ENCODE peak calls at places on chromosomes 16 and 17, in ten cellular contexts. Z is effector CD4-positive, alpha-beta T cell; I is stimulated activated CD4-positive, alpha-beta T cell treated with anti-CD3 and anti-CD28 coated beads, Interleukin-15, amount 100 ng/mL, for 48 hours; K is amniotic epithelial cell; A is fibroblast of lung; D is heart right ventricle; R is fibroblast of the conjunctiva; M is NCI-H748 treated with DMSO at 0.1 percent for 48 hours; B is CD8-positive, alpha-beta T cell; E is neural crest cell. X is an unnamed sample.

GRCh38 chr16:68229431-68230175 is 6.3 kb downstream of the ESRP2 start:
- DNase-seq in Z (no peak), B (peak; percentile 53), K (peak; percentile 47), A (peak; percentile 49), R (peak; percentile 51), E (no peak), D (no peak), I (no peak), M (peak; percentile 10), X (peak; percentile 84)

GRCh38 chr17:74744349-74744713 is 4.1 kb upstream of the NHERF1 start:
- DNase-seq in Z (no peak), I (no peak), A (no peak), M (no peak), B (no peak), R (no peak), E (no peak), K (no peak), D (no peak), X (no peak)

GRCh38 chr16:11843206-11843605 is 8.1 kb downstream of the RSL1D1 start:
- DNase-seq in R (no peak), Z (no peak), K (no peak), B (no peak), I (no peak), E (no peak), A (no peak), M (no peak), D (no peak), X (no peak)

GRCh38 chr16:15494231-15494630 is 59.8 kb downstream of the BMERB1 start:
- DNase-seq in I (no peak), K (no peak), M (no peak), D (no peak), A (peak; percentile 87), R (no peak), Z (no peak), B (no peak), E (no peak), X (peak; percentile 29)

GRCh38 chr17:6286239-6286638 is 148.7 kb downstream of the AIPL1 start:
- DNase-seq in M (peak; percentile 22), B (no peak), Z (no peak), R (no peak), A (no peak), K (no peak), I (no peak), E (no peak), D (no peak), X (no peak)

GRCh38 chr17:55601874-55602364 is 90.7 kb upstream of the SMIM36 start:
- DNase-seq in E (peak; percentile 14), B (no peak), M (no peak), A (no peak), R (peak; percentile 43), D (no peak), Z (no peak), K (peak; percentile 72), I (no peak), X (peak; percentile 65)

GRCh38 chr16:17590711-17591654 is 120.2 kb upstream of the XYLT1 start:
- DNase-seq in K (no peak), D (no peak), R (no peak), A (peak; percentile 37), B (peak; percentile 32), I (peak; percentile 48), E (no peak), M (no peak), Z (peak; percentile 8), X (no peak)

GRCh38 chr16:24887472-24887871 is 41.7 kb downstream of the SLC5A11 start:
- DNase-seq in D (no peak), A (no peak), R (no peak), Z (no peak), M (no peak), B (no peak), E (no peak), I (no peak), K (no peak), X (no peak)

GRCh38 chr17:49920370-49920769 is 48.6 kb upstream of the DLX4 start:
- DNase-seq in E (no peak), R (no peak), K (no peak), A (no peak), B (no peak), D (no peak), I (no peak), Z (no peak), M (no peak), X (no peak)

GRCh38 chr17:2282297-2282873 is 21.2 kb downstream of the SMG6 start:
- DNase-seq in D (no peak), E (no peak), A (peak; percentile 68), M (peak; percentile 49), B (no peak), I (no peak), Z (no peak), K (peak; percentile 95), R (peak; percentile 78), X (peak; percentile 80)

GRCh38 chr16:9092282-9092962 is 978 bp downstream of the HAPSTR1 start:
- DNase-seq in B (peak; percentile 63), M (no peak), K (no peak), R (no peak), E (peak; percentile 19), A (no peak), D (peak; percentile 60), Z (peak; percentile 55), I (peak; percentile 33), X (peak; percentile 48)

GRCh38 chr16:50273888-50274770 is 7.8 kb downstream of the ADCY7 start:
- DNase-seq in K (no peak), A (no peak), Z (peak; percentile 45), I (no peak), B (peak; percentile 68), D (no peak), R (no peak), E (no peak), M (no peak), X (no peak)

GRCh38 chr17:31095239-31096105 is 695 bp downstream of the NF1 start:
- DNase-seq in Z (peak; percentile 4), R (peak; percentile 5), D (peak; percentile 43), M (no peak), K (peak; percentile 50), E (peak; percentile 27), A (peak; percentile 56), I (peak; percentile 5), B (peak; percentile 23), X (peak; percentile 40)

GRCh38 chr16:11253009-11253994 is 2.7 kb downstream of the SOCS1 start:
- DNase-seq in A (peak; percentile 68), D (no peak), I (no peak), R (no peak), K (peak; percentile 37), M (no peak), B (peak; percentile 52), E (no peak), Z (peak; percentile 38), X (peak; percentile 43)

GRCh38 chr16:65002265-65002664 is 119.6 kb downstream of the CDH11 start:
- DNase-seq in B (no peak), I (no peak), R (peak; percentile 12), K (peak; percentile 85), M (no peak), D (no peak), E (no peak), Z (no peak), A (peak; percentile 82), X (peak; percentile 44)

GRCh38 chr17:81432873-81433451 is 37.7 kb downstream of the BAHCC1 start:
- DNase-seq in Z (no peak), I (no peak), R (no peak), E (no peak), M (no peak), A (no peak), D (no peak), K (no peak), B (no peak), X (peak; percentile 80)

GRCh38 chr16:5450435-5451104 is 353.0 kb upstream of the EEF2KMT start:
- DNase-seq in I (no peak), D (no peak), B (no peak), K (no peak), A (no peak), M (no peak), Z (no peak), R (no peak), E (no peak), X (no peak)

GRCh38 chr17:47304191-47304590 is 19.6 kb upstream of the EFCAB13 start:
- DNase-seq in D (no peak), K (no peak), I (no peak), E (no peak), B (no peak), A (peak; percentile 42), Z (no peak), M (no peak), R (no peak), X (no peak)

GRCh38 chr17:77716289-77716929 is 242.1 kb upstream of the TNRC6C start:
- DNase-seq in E (no peak), R (no peak), D (no peak), K (peak; percentile 25), A (peak; percentile 8), Z (no peak), M (peak; percentile 3), I (no peak), B (no peak), X (no peak)

GRCh38 chr16:48340054-48340453 is 45.2 kb downstream of the SIAH1 start:
- DNase-seq in K (peak; percentile 24), R (no peak), B (no peak), M (no peak), E (no peak), I (no peak), D (no peak), Z (no peak), A (no peak), X (no peak)

GRCh38 chr16:72621651-72622050 is 426.3 kb downstream of the ZFHX3 start:
- DNase-seq in E (no peak), B (no peak), K (peak; percentile 11), M (no peak), R (no peak), D (no peak), Z (no peak), I (no peak), A (peak; percentile 11), X (peak; percentile 13)